ENCODE peak calls at places on chromosome X, in ten cellular contexts. E, O, D, I, L, S, Y, K, T and W are unnamed samples.

GRCh38 chrX:318739-319578 is at the start of gene GTPBP6:
- DNase-seq in O (peak; percentile 100), T (peak; percentile 100), S (peak; percentile 100), L (peak; percentile 93), E (peak; percentile 100), K (peak; percentile 99), Y (peak; percentile 100), D (peak; percentile 99), I (peak; percentile 98), W (peak; percentile 95)

GRCh38 chrX:65587616-65588526 is 53.3 kb upstream of the LAS1L start:
- DNase-seq in Y (no peak), T (peak; percentile 37), O (peak; percentile 46), L (no peak), D (peak; percentile 21), S (peak; percentile 62), K (peak; percentile 43), I (no peak), E (no peak), W (no peak)

GRCh38 chrX:17027931-17028330 is 81.5 kb downstream of the REPS2 start:
- DNase-seq in K (no peak), O (no peak), L (no peak), S (no peak), I (no peak), Y (no peak), T (no peak), E (no peak), D (no peak), W (no peak)

GRCh38 chrX:47623540-47624027 is 3.9 kb upstream of the SYN1 start:
- DNase-seq in D (peak; percentile 27), E (no peak), Y (peak; percentile 94), S (peak; percentile 57), I (no peak), T (peak; percentile 81), L (peak; percentile 37), K (peak; percentile 79), O (no peak), W (peak; percentile 60)

GRCh38 chrX:108312011-108312410 is 126.2 kb downstream of the COL4A6 start:
- DNase-seq in S (no peak), T (no peak), Y (no peak), O (no peak), L (no peak), K (peak; percentile 53), D (no peak), E (no peak), I (no peak), W (no peak)

GRCh38 chrX:22081475-22082092 is 49.5 kb downstream of the PHEX start:
- DNase-seq in D (no peak), T (no peak), E (no peak), K (peak; percentile 39), I (peak; percentile 64), S (peak; percentile 60), O (no peak), L (peak; percentile 62), Y (peak; percentile 86), W (no peak)

GRCh38 chrX:74248889-74249288 is 55.1 kb upstream of the ZCCHC13 start:
- DNase-seq in S (no peak), E (no peak), O (no peak), L (no peak), D (no peak), K (peak; percentile 8), T (no peak), I (no peak), Y (peak; percentile 73), W (no peak)

GRCh38 chrX:15242899-15243555 is 26.9 kb downstream of the ASB9 start:
- DNase-seq in T (peak; percentile 59), E (peak; percentile 5), D (peak; percentile 31), I (peak; percentile 44), L (peak; percentile 18), S (peak; percentile 25), K (peak; percentile 31), Y (no peak), O (no peak), W (peak; percentile 46)

GRCh38 chrX:46722742-46723568 is 36.0 kb downstream of the SLC9A7 start:
- DNase-seq in T (no peak), Y (no peak), S (no peak), K (peak; percentile 58), L (no peak), I (no peak), D (no peak), O (no peak), E (no peak), W (no peak)

GRCh38 chrX:28787206-28787605 is 200.0 kb downstream of the IL1RAPL1 start:
- DNase-seq in L (no peak), Y (no peak), O (no peak), I (no peak), T (no peak), S (no peak), K (peak; percentile 86), E (no peak), D (no peak), W (no peak)

GRCh38 chrX:109489174-109489573 is 7.3 kb upstream of the GUCY2F start:
- DNase-seq in T (no peak), Y (no peak), K (no peak), O (no peak), L (no peak), I (no peak), S (no peak), D (no peak), E (no peak), W (no peak)

GRCh38 chrX:27987862-27988646 is 6.8 kb upstream of the DCAF8L1 start:
- DNase-seq in D (no peak), Y (no peak), E (no peak), L (no peak), T (no peak), S (peak; percentile 28), I (no peak), K (no peak), O (no peak), W (no peak)

GRCh38 chrX:48696301-48697181 is at the start of gene SUV39H1:
- DNase-seq in E (peak; percentile 95), I (peak; percentile 94), L (peak; percentile 63), S (peak; percentile 90), D (no peak), Y (peak; percentile 92), O (peak; percentile 89), T (peak; percentile 90), K (peak; percentile 81), W (peak; percentile 94)

DNA sequence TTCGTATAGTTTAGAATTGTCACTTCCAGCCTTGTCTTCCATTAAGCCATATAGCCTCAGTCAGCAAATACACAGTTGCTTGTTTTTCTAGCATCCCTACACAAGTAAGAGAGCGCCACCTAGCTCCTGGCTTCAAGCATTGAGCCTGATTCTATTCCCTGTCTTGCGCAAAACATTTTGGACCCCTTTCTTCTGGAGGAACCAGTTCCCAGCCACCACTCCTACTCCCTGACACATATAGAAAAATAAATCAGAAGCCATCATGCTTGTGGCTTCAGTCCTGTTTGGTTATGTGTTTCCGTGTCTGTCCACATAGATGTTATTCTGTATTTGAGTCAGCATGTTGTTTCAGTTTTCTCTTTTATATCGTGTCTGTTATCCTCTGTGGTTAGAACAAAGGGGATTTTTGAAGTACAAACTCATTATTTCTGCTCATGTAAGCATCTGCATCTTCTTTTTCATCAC is 59.9 kb downstream of the GK start:
- DNase-seq in E (peak; percentile 62), D (peak; percentile 33), L (peak; percentile 60), O (no peak), T (peak; percentile 42), K (peak; percentile 49), Y (peak; percentile 79), I (peak; percentile 78), S (peak; percentile 49), W (peak; percentile 71)
- TF ChIP-seq CTCF in E (peak; percentile 33), D (peak; percentile 77), L (peak; percentile 87), O (no peak), T (peak; percentile 71), K (peak; percentile 72), Y (peak; percentile 91), I (peak; percentile 26), S (peak; percentile 21), W (peak; percentile 35)

GRCh38 chrX:66728818-66729271 is 90.0 kb upstream of the EDA2R start:
- DNase-seq in Y (peak; percentile 82), L (peak; percentile 50), T (peak; percentile 68), D (peak; percentile 20), S (peak; percentile 38), K (peak; percentile 44), E (peak; percentile 16), O (peak; percentile 12), I (peak; percentile 34), W (peak; percentile 21)

DNA sequence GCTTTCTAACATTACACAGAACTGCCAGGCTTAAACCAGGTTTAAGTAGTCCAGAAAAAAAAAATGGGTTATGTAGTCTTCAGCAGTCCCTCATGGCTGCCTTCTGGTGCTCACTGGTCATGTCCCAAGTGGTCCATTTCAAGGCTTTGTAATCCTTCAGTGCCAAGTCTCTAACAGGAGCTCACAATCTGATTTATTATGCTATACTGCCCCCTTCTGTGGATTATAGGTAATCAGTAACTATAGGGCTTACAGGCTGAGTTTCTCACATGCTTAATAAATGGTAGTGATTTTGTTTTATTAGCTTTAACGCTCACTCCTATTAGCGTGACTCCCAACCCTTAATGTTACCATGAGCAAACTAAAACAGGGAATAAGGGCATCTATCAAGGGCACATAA is 92.5 kb upstream of the EDA2R start:
- DNase-seq in D (peak; percentile 25), L (no peak), T (no peak), O (no peak), I (peak; percentile 40), E (no peak), Y (no peak), S (no peak), K (peak; percentile 20), W (peak; percentile 27)
- TF ChIP-seq CTCF in D (peak; percentile 40), L (peak; percentile 56), T (peak; percentile 67), O (no peak), I (peak; percentile 22), E (peak; percentile 32), Y (peak; percentile 67), S (no peak), K (peak; percentile 22), W (peak; percentile 48)

DNA sequence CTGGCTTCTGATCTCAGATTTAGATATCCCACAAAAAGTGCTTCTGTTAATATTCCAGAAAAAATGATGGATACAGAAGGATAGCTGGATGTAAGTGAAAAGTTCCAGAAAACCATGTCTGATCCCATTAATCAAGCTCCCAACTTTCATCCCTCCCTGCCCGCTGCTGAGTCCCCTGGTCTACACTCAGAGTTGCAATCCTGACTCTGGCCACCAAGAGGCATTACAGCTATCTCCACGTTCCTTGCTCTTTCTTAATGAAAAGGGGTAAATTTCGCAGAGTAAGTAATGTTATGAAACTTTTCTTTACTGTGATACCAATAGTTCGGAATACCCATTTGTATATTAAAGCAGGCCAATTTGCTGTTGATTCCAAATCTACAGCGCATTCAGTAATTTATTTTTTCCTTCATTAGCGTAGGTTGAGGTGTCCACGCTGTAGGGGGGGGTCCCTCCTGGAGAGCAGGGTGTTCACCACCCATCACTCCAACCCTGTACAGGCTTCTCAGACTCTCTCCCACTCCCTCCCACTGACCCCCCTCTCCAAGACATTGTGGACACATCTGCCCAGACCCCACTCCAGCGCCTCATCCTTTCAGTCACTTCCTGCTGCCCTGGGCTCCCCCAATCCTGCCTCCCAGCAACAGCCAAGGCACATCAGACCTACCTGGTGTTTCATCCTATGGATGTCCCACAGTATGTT is 55.1 kb downstream of the RAB40A start:
- DNase-seq in I (peak; percentile 11), Y (peak; percentile 84), K (peak; percentile 43), D (no peak), L (peak; percentile 3), E (peak; percentile 15), S (peak; percentile 13), O (no peak), T (peak; percentile 16), W (peak; percentile 26)
- TF ChIP-seq CTCF in I (peak; percentile 34), Y (peak; percentile 63), K (peak; percentile 49), D (peak; percentile 46), L (peak; percentile 34), E (peak; percentile 37), S (no peak), O (no peak), T (no peak), W (peak; percentile 25)

GRCh38 chrX:129449141-129449540 is 74.1 kb downstream of the SMARCA1 start:
- DNase-seq in Y (no peak), O (no peak), T (no peak), E (no peak), L (no peak), I (peak; percentile 5), S (no peak), K (no peak), D (no peak), W (no peak)
- TF ChIP-seq CTCF in Y (peak; percentile 48), O (no peak), T (no peak), E (peak; percentile 13), L (peak; percentile 39), I (no peak), S (no peak), K (no peak), D (peak; percentile 13), W (no peak)